ENCODE peak calls at places on chromosome 7, in five cellular contexts. A is astrocyte, J is fibroblast of the aortic adventitia, T is cardiac muscle cell, R is GM12865. E is an unnamed sample.

GRCh38 chr7:24793982-24794648 is 36.9 kb upstream of the GSDME start:
- DNase-seq in A (no peak), J (no peak), T (no peak), R (no peak), E (no peak)

GRCh38 chr7:93327006-93327633 is 95.0 kb downstream of the VPS50 start:
- DNase-seq in A (peak; percentile 95), J (peak; percentile 89), T (peak; percentile 92), R (no peak), E (no peak)

GRCh38 chr7:122380993-122381392 is 76.4 kb upstream of the FEZF1 start:
- DNase-seq in A (no peak), J (no peak), T (no peak), R (peak; percentile 5), E (no peak)

GRCh38 chr7:155483245-155483644 is 25.3 kb downstream of the EN2 start:
- DNase-seq in A (no peak), J (no peak), T (no peak), R (no peak), E (no peak)

GRCh38 chr7:144842377-144842851 is 6.6 kb upstream of the TPK1 start:
- DNase-seq in A (no peak), J (peak; percentile 22), T (peak; percentile 72), R (peak; percentile 66), E (no peak)

GRCh38 chr7:41817386-41817785 is 114.5 kb upstream of the INHBA start:
- DNase-seq in A (peak; percentile 84), J (peak; percentile 41), T (peak; percentile 28), R (peak; percentile 40), E (peak; percentile 12)

GRCh38 chr7:148865283-148865682 is 18.8 kb downstream of the EZH2 start:
- DNase-seq in A (no peak), J (no peak), T (no peak), R (no peak), E (no peak)

GRCh38 chr7:137992042-137992737 is 9.7 kb downstream of the CREB3L2 start:
- DNase-seq in A (peak; percentile 96), J (peak; percentile 92), T (peak; percentile 94), R (no peak), E (no peak)

GRCh38 chr7:42766810-42767423 is 145.0 kb downstream of the C7orf25 start:
- DNase-seq in A (no peak), J (no peak), T (no peak), R (no peak), E (no peak)

GRCh38 chr7:6258440-6259182 is 13.8 kb downstream of the CYTH3 start:
- DNase-seq in A (peak; percentile 85), J (peak; percentile 96), T (peak; percentile 93), R (peak; percentile 75), E (no peak)

DNA sequence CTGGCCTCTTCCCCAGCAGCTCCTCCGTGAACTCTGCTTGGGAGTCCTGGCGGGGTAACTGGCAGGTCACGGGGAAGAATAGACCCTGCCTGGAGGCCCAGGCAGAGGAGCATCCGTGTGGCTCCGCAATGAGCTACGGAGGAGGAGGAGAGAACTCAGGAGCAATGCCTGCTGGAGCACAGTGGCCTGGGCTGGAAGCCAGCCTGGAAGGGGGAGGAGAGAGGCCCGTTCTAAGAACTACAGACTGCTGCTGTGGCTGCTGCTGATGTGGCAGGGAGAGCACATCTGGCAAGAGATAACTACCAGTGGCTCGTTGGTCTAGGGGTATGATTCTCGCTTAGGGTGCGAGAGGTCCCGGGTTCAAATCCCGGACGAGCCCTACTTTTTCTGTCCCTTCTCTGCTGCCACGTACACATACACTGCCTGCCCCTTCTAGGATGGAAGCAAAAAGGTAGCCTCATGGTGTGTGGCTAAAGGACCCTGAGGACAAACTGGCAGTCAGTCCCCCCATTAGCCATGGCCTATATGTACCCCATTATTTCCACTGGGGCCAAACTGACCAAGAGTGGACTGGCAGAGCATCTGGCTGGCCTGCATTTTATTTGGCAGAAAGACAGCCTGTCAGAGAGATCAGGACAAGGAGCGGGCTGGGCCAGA is 7.7 kb upstream of the OPN1SW start:
- DNase-seq in A (peak; percentile 63), J (peak; percentile 93), T (peak; percentile 95), R (peak; percentile 69), E (no peak)
- H3K4me3 ChIP-seq in A (no peak overlapping the region), J (no peak overlapping the region), T (no peak overlapping the region), R (no peak overlapping the region), E (no peak overlapping the region)

GRCh38 chr7:49980414-49980813 is 112.6 kb downstream of the ZPBP start:
- DNase-seq in A (no peak), J (no peak), T (no peak), R (no peak), E (no peak)
- H3K4me3 ChIP-seq in A (no peak overlapping the region), J (no peak overlapping the region), T (no peak overlapping the region), R (no peak overlapping the region), E (no peak overlapping the region)

DNA sequence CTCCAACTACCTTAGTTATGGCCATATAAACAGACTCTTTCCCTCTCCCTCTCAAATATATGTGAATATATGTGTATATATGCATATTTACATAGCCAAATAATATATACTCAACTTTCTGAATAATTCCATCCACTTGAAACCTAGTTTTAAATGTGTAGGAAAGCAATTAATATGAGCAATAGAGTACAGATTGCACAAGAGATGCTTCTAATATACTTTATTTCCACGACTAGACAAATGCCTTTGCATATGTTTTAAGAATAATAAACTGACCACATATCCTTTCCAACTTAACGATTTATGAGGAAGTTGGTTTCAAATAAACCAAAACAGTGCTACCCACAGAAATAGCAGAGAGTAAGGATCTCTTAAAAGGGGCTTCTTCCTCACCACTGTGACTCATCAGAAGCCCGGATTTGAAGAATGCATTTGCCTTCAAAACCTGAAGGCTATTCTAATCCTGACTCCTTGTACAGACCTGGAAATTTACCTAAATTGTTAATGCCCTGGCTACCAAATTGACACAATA is 266.3 kb downstream of the AHR start:
- DNase-seq in A (peak; percentile 85), J (no peak), T (peak; percentile 16), R (no peak), E (no peak)
- H3K4me3 ChIP-seq in A (no peak overlapping the region), J (no peak overlapping the region), T (no peak overlapping the region), R (no peak overlapping the region), E (no peak overlapping the region)

DNA sequence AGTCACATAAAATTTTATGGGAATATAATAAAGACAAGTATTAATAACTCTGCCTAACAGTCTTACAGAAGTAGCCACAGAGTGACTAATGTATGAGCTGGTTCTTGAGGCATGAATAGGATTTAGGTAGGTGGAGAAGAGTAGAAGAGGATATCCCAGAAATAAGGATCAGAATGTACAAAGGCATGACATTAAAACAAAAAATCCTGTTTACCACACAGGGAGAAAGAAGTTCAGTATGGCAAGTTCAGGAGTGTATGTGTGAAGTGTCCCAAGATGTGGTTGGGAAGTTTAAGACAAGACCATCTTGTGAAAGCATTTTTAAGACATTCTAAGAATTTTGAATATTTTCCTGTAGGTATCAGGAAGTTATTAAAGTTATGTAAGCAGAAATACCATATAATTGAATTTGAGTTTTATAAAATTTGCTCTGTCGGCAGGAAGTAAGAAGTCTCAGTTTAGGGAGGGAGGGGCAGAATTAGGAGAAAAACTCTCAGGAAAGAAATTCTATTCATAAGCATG is 64.7 kb upstream of the CAV2 start:
- DNase-seq in A (peak; percentile 96), J (peak; percentile 70), T (peak; percentile 45), R (no peak), E (no peak)
- H3K4me3 ChIP-seq in A (no peak overlapping the region), J (no peak overlapping the region), T (no peak overlapping the region), R (no peak overlapping the region), E (no peak overlapping the region)

GRCh38 chr7:45001826-45002225 is 1.8 kb downstream of the CCM2 start:
- DNase-seq in A (no peak), J (no peak), T (no peak), R (no peak), E (no peak)
- H3K4me3 ChIP-seq in A (peak overlapping the region; percentile 93), J (peak overlapping the region; percentile 72), T (no peak overlapping the region), R (peak overlapping the region; percentile 68), E (peak overlapping the region; percentile 73)

GRCh38 chr7:51146816-51147586 is 169.6 kb downstream of the COBL start:
- DNase-seq in A (no peak), J (no peak), T (no peak), R (no peak), E (no peak)
- H3K4me3 ChIP-seq in A (no peak overlapping the region), J (no peak overlapping the region), T (no peak overlapping the region), R (no peak overlapping the region), E (no peak overlapping the region)

GRCh38 chr7:20798694-20799121 is 12.0 kb upstream of the SP8 start:
- DNase-seq in A (no peak), J (no peak), T (no peak), R (no peak), E (no peak)
- H3K4me3 ChIP-seq in A (peak overlapping the region; percentile 17), J (no peak overlapping the region), T (peak overlapping the region; percentile 69), R (peak overlapping the region; percentile 60), E (no peak overlapping the region)

GRCh38 chr7:74094224-74095095 is 10.9 kb downstream of the LIMK1 start:
- DNase-seq in A (peak; percentile 94), J (peak; percentile 85), T (peak; percentile 88), R (peak; percentile 82), E (peak; percentile 47)

GRCh38 chr7:74097937-74098614 is 14.5 kb downstream of the LIMK1 start:
- DNase-seq in A (peak; percentile 98), J (peak; percentile 87), T (peak; percentile 78), R (no peak), E (no peak)

GRCh38 chr7:74092321-74092963 is 8.8 kb downstream of the LIMK1 start:
- DNase-seq in A (no peak), J (no peak), T (no peak), R (peak; percentile 72), E (no peak)

GRCh38 chr7:74092964-74093339 is 9.3 kb downstream of the LIMK1 start:
- DNase-seq in A (no peak), J (no peak), T (peak; percentile 39), R (peak; percentile 89), E (peak; percentile 45)

GRCh38 chr7:74093671-74094223 is 10.1 kb downstream of the LIMK1 start:
- DNase-seq in A (no peak), J (no peak), T (no peak), R (peak; percentile 32), E (no peak)
- H3K4me3 ChIP-seq in A (no peak overlapping the region), J (no peak overlapping the region), T (no peak overlapping the region), R (peak overlapping the region; percentile 86), E (peak overlapping the region; percentile 62)

GRCh38 chr7:146314962-146315361 is 198.4 kb downstream of the CNTNAP2 start:
- DNase-seq in A (no peak), J (no peak), T (no peak), R (no peak), E (no peak)
- H3K4me3 ChIP-seq in A (no peak overlapping the region), J (no peak overlapping the region), T (no peak overlapping the region), R (no peak overlapping the region), E (no peak overlapping the region)

DNA sequence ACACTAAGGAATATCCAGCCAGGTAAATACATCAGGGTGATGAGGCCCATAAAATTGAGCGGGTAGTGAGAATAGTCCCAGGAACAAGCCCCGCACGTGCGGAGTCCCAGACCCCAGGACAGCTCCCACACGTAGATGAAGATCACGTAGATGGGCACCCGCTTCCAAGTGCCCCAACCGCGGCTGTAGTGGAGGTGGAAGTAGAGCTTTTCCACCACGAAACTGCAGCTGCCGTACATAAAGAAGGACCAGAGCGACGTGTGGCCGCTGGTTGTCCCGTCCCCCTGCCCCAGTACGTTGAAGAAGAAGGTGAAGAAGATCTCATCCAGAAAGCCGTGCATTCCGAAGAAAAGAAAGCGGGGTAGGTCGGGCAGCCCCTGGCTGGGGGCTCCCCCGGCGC is 948 bp downstream of the TMEM229A start:
- DNase-seq in A (no peak), J (no peak), T (no peak), R (no peak), E (no peak)
- H3K4me3 ChIP-seq in A (no peak overlapping the region), J (no peak overlapping the region), T (peak overlapping the region; percentile 60), R (no peak overlapping the region), E (no peak overlapping the region)

E was measured in GM12864.